ENCODE peak calls at places on chromosomes 11 and 22, in six cellular contexts. V is AG20443; N is stimulated activated CD4-positive, alpha-beta T cell treated with anti-CD3 and anti-CD28 coated beads, Interleukin-15, amount 100 ng/mL, for 24 hours; D is cardiac muscle cell; X is anterior cingulate cortex; O is amniotic stem cell. T is an unnamed sample.

GRCh38 chr22:36910461-36910860 is 3.0 kb upstream of the CSF2RB start:
- DNase-seq in V (no peak), N (no peak), D (no peak), X (no peak), O (no peak), T (no peak)

GRCh38 chr11:79226136-79226535 is 214.7 kb downstream of the TENM4 start:
- DNase-seq in V (no peak), N (no peak), D (no peak), X (no peak), O (no peak), T (no peak)

GRCh38 chr22:26487996-26488395 is 4.3 kb downstream of the SRRD start:
- DNase-seq in V (no peak), N (no peak), D (no peak), X (no peak), O (no peak), T (no peak)

GRCh38 chr22:41976961-41977566 is 7.8 kb downstream of the SEPTIN3 start:
- DNase-seq in V (no peak), N (peak; percentile 18), D (no peak), X (peak; percentile 45), O (no peak), T (no peak)

GRCh38 chr11:86816251-86816726 is 15.9 kb downstream of the PRSS23 start:
- DNase-seq in V (no peak), N (no peak), D (peak; percentile 69), X (no peak), O (no peak), T (no peak)

GRCh38 chr11:6856871-6857270 is 6.0 kb upstream of the OR10A2 start:
- DNase-seq in V (no peak), N (no peak), D (no peak), X (no peak), O (no peak), T (no peak)

GRCh38 chr11:35912883-35913614 is 30.8 kb upstream of the LDLRAD3 start:
- DNase-seq in V (no peak), N (no peak), D (no peak), X (no peak), O (no peak), T (no peak)

GRCh38 chr11:64745523-64746328 is 1.8 kb upstream of the RASGRP2 start:
- DNase-seq in V (peak; percentile 89), N (peak; percentile 68), D (peak; percentile 75), X (peak; percentile 39), O (no peak), T (peak; percentile 34)

GRCh38 chr22:29517215-29517908 is 36.2 kb downstream of the THOC5 start:
- DNase-seq in V (no peak), N (no peak), D (no peak), X (no peak), O (no peak), T (no peak)

GRCh38 chr22:46245515-46245914 is 4.6 kb downstream of the CDPF1 start:
- DNase-seq in V (peak; percentile 24), N (no peak), D (peak; percentile 42), X (no peak), O (no peak), T (no peak)

GRCh38 chr22:47279337-47279736 is 516.9 kb downstream of the TBC1D22A start:
- DNase-seq in V (no peak), N (no peak), D (no peak), X (no peak), O (no peak), T (no peak)

GRCh38 chr11:118175031-118175531 is 1.4 kb downstream of the SCN2B start:
- DNase-seq in V (peak; percentile 36), N (no peak), D (peak; percentile 11), X (peak; percentile 43), O (no peak), T (no peak)

GRCh38 chr11:33801821-33802413 is 27.6 kb upstream of the FBXO3 start:
- DNase-seq in V (no peak), N (no peak), D (no peak), X (no peak), O (no peak), T (no peak)

GRCh38 chr22:48369789-48370507 is 1457.7 kb downstream of the BRD1 start:
- DNase-seq in V (no peak), N (no peak), D (no peak), X (no peak), O (no peak), T (no peak)

GRCh38 chr22:32985899-32986772 is 72.0 kb downstream of the SYN3 start:
- DNase-seq in V (peak; percentile 88), N (peak; percentile 64), D (peak; percentile 89), X (peak; percentile 84), O (peak; percentile 67), T (peak; percentile 52)

GRCh38 chr11:118735203-118735602 is 55.8 kb upstream of the TREH start:
- DNase-seq in V (no peak), N (no peak), D (no peak), X (no peak), O (no peak), T (no peak)

GRCh38 chr22:36510384-36510783 is 3.5 kb upstream of the FOXRED2 start:
- DNase-seq in V (no peak), N (no peak), D (no peak), X (no peak), O (no peak), T (no peak)

GRCh38 chr22:45155050-45155840 is 8.5 kb upstream of the NUP50 start:
- DNase-seq in V (peak; percentile 13), N (no peak), D (peak; percentile 59), X (no peak), O (no peak), T (no peak)

GRCh38 chr11:81669944-81670526 is 1063.6 kb downstream of the FAM181B start:
- DNase-seq in V (no peak), N (no peak), D (no peak), X (no peak), O (no peak), T (no peak)

GRCh38 chr11:111836766-111837165 is 34.6 kb downstream of the ALG9 start:
- DNase-seq in V (no peak), N (no peak), D (peak; percentile 54), X (no peak), O (no peak), T (no peak)

GRCh38 chr11:71489311-71490043 is 36.5 kb downstream of the NADSYN1 start:
- DNase-seq in V (no peak), N (peak; percentile 82), D (peak; percentile 47), X (no peak), O (no peak), T (no peak)

GRCh38 chr22:26097840-26098239 is 71.4 kb upstream of the SEZ6L start:
- DNase-seq in V (no peak), N (no peak), D (no peak), X (no peak), O (no peak), T (no peak)

GRCh38 chr11:115191761-115192160 is 312.5 kb downstream of the CADM1 start:
- DNase-seq in V (peak; percentile 34), N (no peak), D (no peak), X (no peak), O (no peak), T (no peak)

GRCh38 chr11:12220305-12220704 is 109.9 kb downstream of the MICAL2 start:
- DNase-seq in V (peak; percentile 26), N (no peak), D (peak; percentile 66), X (peak; percentile 88), O (no peak), T (no peak)

GRCh38 chr22:27380826-27381225 is 420.7 kb downstream of the MN1 start:
- DNase-seq in V (no peak), N (no peak), D (no peak), X (no peak), O (no peak), T (no peak)

T was measured in NCI-H1930.